ENCODE peak calls at places on chromosomes 5 and 9, in five cellular contexts. One of them, this sample, is unnamed.

GRCh38 chr5:147845618-147846017 is 14.1 kb upstream of the SPINK1 start:
- DNase-seq in T-helper 2 cell: no peak
- DNase-seq in Kasumi-1: no peak
- DNase-seq in fibroblast of mammary gland: no peak
- DNase-seq in NCI-H1092 treated with DMSO at 0.1 percent for 48 hours: no peak
- DNase-seq in this sample: no peak

GRCh38 chr5:36150676-36151433 is 832 bp downstream of the LMBRD2 start:
- DNase-seq in T-helper 2 cell: peak; percentile 22
- DNase-seq in Kasumi-1: peak; percentile 67
- DNase-seq in fibroblast of mammary gland: peak; percentile 59
- DNase-seq in NCI-H1092 treated with DMSO at 0.1 percent for 48 hours: peak; percentile 51
- DNase-seq in this sample: peak; percentile 78

GRCh38 chr5:177049285-177049684 is 26.8 kb downstream of the ZNF346 start:
- DNase-seq in T-helper 2 cell: no peak
- DNase-seq in Kasumi-1: no peak
- DNase-seq in fibroblast of mammary gland: no peak
- DNase-seq in NCI-H1092 treated with DMSO at 0.1 percent for 48 hours: no peak
- DNase-seq in this sample: no peak

GRCh38 chr5:40033411-40033810 is 608.6 kb upstream of the DAB2 start:
- DNase-seq in T-helper 2 cell: no peak
- DNase-seq in Kasumi-1: no peak
- DNase-seq in fibroblast of mammary gland: no peak
- DNase-seq in NCI-H1092 treated with DMSO at 0.1 percent for 48 hours: no peak
- DNase-seq in this sample: no peak

GRCh38 chr9:135655317-135656003 is 7.6 kb upstream of the LCN9 start:
- DNase-seq in T-helper 2 cell: no peak
- DNase-seq in Kasumi-1: no peak
- DNase-seq in fibroblast of mammary gland: no peak
- DNase-seq in NCI-H1092 treated with DMSO at 0.1 percent for 48 hours: no peak
- DNase-seq in this sample: no peak

GRCh38 chr5:15044521-15044920 is 172.9 kb upstream of the ANKH start:
- DNase-seq in T-helper 2 cell: no peak
- DNase-seq in Kasumi-1: no peak
- DNase-seq in fibroblast of mammary gland: no peak
- DNase-seq in NCI-H1092 treated with DMSO at 0.1 percent for 48 hours: no peak
- DNase-seq in this sample: no peak

GRCh38 chr9:93860694-93861658 is 94.2 kb downstream of the BARX1 start:
- DNase-seq in T-helper 2 cell: no peak
- DNase-seq in Kasumi-1: no peak
- DNase-seq in fibroblast of mammary gland: no peak
- DNase-seq in NCI-H1092 treated with DMSO at 0.1 percent for 48 hours: no peak
- DNase-seq in this sample: peak; percentile 60

GRCh38 chr9:127086771-127087170 is 35.7 kb downstream of the ANGPTL2 start:
- DNase-seq in T-helper 2 cell: no peak
- DNase-seq in Kasumi-1: no peak
- DNase-seq in fibroblast of mammary gland: no peak
- DNase-seq in NCI-H1092 treated with DMSO at 0.1 percent for 48 hours: no peak
- DNase-seq in this sample: no peak

GRCh38 chr5:177301503-177302165 is 1.9 kb downstream of the RAB24 start:
- DNase-seq in T-helper 2 cell: no peak
- DNase-seq in Kasumi-1: no peak
- DNase-seq in fibroblast of mammary gland: peak; percentile 30
- DNase-seq in NCI-H1092 treated with DMSO at 0.1 percent for 48 hours: peak; percentile 15
- DNase-seq in this sample: peak; percentile 58

GRCh38 chr5:174448662-174449061 is 275.7 kb upstream of the MSX2 start:
- DNase-seq in T-helper 2 cell: no peak
- DNase-seq in Kasumi-1: no peak
- DNase-seq in fibroblast of mammary gland: no peak
- DNase-seq in NCI-H1092 treated with DMSO at 0.1 percent for 48 hours: no peak
- DNase-seq in this sample: no peak

GRCh38 chr9:114155263-114155966 is at the start of gene COL27A1:
- DNase-seq in T-helper 2 cell: peak; percentile 67
- DNase-seq in Kasumi-1: peak; percentile 57
- DNase-seq in fibroblast of mammary gland: peak; percentile 73
- DNase-seq in NCI-H1092 treated with DMSO at 0.1 percent for 48 hours: peak; percentile 27
- DNase-seq in this sample: peak; percentile 97

GRCh38 chr5:156119692-156120091 is 207.3 kb upstream of the SGCD start:
- DNase-seq in T-helper 2 cell: no peak
- DNase-seq in Kasumi-1: no peak
- DNase-seq in fibroblast of mammary gland: no peak
- DNase-seq in NCI-H1092 treated with DMSO at 0.1 percent for 48 hours: no peak
- DNase-seq in this sample: no peak

GRCh38 chr9:89418112-89418872 is 79.6 kb downstream of the SEMA4D start:
- DNase-seq in T-helper 2 cell: no peak
- DNase-seq in Kasumi-1: no peak
- DNase-seq in fibroblast of mammary gland: no peak
- DNase-seq in NCI-H1092 treated with DMSO at 0.1 percent for 48 hours: peak; percentile 15
- DNase-seq in this sample: no peak

GRCh38 chr5:51495672-51496071 is 112.4 kb downstream of the ISL1 start:
- DNase-seq in T-helper 2 cell: no peak
- DNase-seq in Kasumi-1: no peak
- DNase-seq in fibroblast of mammary gland: no peak
- DNase-seq in NCI-H1092 treated with DMSO at 0.1 percent for 48 hours: no peak
- DNase-seq in this sample: no peak

GRCh38 chr9:36932198-36932597 is 101.9 kb downstream of the PAX5 start:
- DNase-seq in T-helper 2 cell: no peak
- DNase-seq in Kasumi-1: no peak
- DNase-seq in fibroblast of mammary gland: no peak
- DNase-seq in NCI-H1092 treated with DMSO at 0.1 percent for 48 hours: no peak
- DNase-seq in this sample: no peak

GRCh38 chr5:82159014-82159413 is 119.1 kb downstream of the RPS23 start:
- DNase-seq in T-helper 2 cell: no peak
- DNase-seq in Kasumi-1: no peak
- DNase-seq in fibroblast of mammary gland: peak; percentile 87
- DNase-seq in NCI-H1092 treated with DMSO at 0.1 percent for 48 hours: no peak
- DNase-seq in this sample: no peak

GRCh38 chr9:72041775-72042194 is 18.6 kb downstream of the C9orf57 start:
- DNase-seq in T-helper 2 cell: no peak
- DNase-seq in Kasumi-1: no peak
- DNase-seq in fibroblast of mammary gland: peak; percentile 96
- DNase-seq in NCI-H1092 treated with DMSO at 0.1 percent for 48 hours: no peak
- DNase-seq in this sample: no peak

GRCh38 chr9:85700330-85700729 is 41.4 kb downstream of the AGTPBP1 start:
- DNase-seq in T-helper 2 cell: no peak
- DNase-seq in Kasumi-1: no peak
- DNase-seq in fibroblast of mammary gland: no peak
- DNase-seq in NCI-H1092 treated with DMSO at 0.1 percent for 48 hours: no peak
- DNase-seq in this sample: no peak

GRCh38 chr5:103582364-103582763 is 19.8 kb upstream of the NUDT12 start:
- DNase-seq in T-helper 2 cell: no peak
- DNase-seq in Kasumi-1: peak; percentile 68
- DNase-seq in fibroblast of mammary gland: peak; percentile 62
- DNase-seq in NCI-H1092 treated with DMSO at 0.1 percent for 48 hours: peak; percentile 54
- DNase-seq in this sample: peak; percentile 53

GRCh38 chr9:71680189-71680983 is 87.9 kb downstream of the CEMIP2 start:
- DNase-seq in T-helper 2 cell: no peak
- DNase-seq in Kasumi-1: no peak
- DNase-seq in fibroblast of mammary gland: peak; percentile 55
- DNase-seq in NCI-H1092 treated with DMSO at 0.1 percent for 48 hours: no peak
- DNase-seq in this sample: no peak

GRCh38 chr9:124347968-124348358 is 67.3 kb downstream of the PSMB7 start:
- DNase-seq in T-helper 2 cell: no peak
- DNase-seq in Kasumi-1: no peak
- DNase-seq in fibroblast of mammary gland: no peak
- DNase-seq in NCI-H1092 treated with DMSO at 0.1 percent for 48 hours: no peak
- DNase-seq in this sample: no peak

GRCh38 chr5:169106906-169107305 is 194.0 kb downstream of the SLIT3 start:
- DNase-seq in T-helper 2 cell: no peak
- DNase-seq in Kasumi-1: no peak
- DNase-seq in fibroblast of mammary gland: no peak
- DNase-seq in NCI-H1092 treated with DMSO at 0.1 percent for 48 hours: no peak
- DNase-seq in this sample: peak; percentile 63

GRCh38 chr9:102237520-102237919 is 499.1 kb upstream of the GRIN3A start:
- DNase-seq in T-helper 2 cell: no peak
- DNase-seq in Kasumi-1: no peak
- DNase-seq in fibroblast of mammary gland: no peak
- DNase-seq in NCI-H1092 treated with DMSO at 0.1 percent for 48 hours: no peak
- DNase-seq in this sample: no peak

GRCh38 chr5:81165493-81166119 is 67.5 kb upstream of the CKMT2 start:
- DNase-seq in T-helper 2 cell: peak; percentile 27
- DNase-seq in Kasumi-1: peak; percentile 41
- DNase-seq in fibroblast of mammary gland: peak; percentile 60
- DNase-seq in NCI-H1092 treated with DMSO at 0.1 percent for 48 hours: peak; percentile 23
- DNase-seq in this sample: peak; percentile 94

GRCh38 chr9:133907302-133907880 is 84.7 kb downstream of the VAV2 start:
- DNase-seq in T-helper 2 cell: no peak
- DNase-seq in Kasumi-1: no peak
- DNase-seq in fibroblast of mammary gland: no peak
- DNase-seq in NCI-H1092 treated with DMSO at 0.1 percent for 48 hours: no peak
- DNase-seq in this sample: no peak

GRCh38 chr5:146751054-146751453 is 127.5 kb downstream of the PPP2R2B start:
- DNase-seq in T-helper 2 cell: no peak
- DNase-seq in Kasumi-1: no peak
- DNase-seq in fibroblast of mammary gland: no peak
- DNase-seq in NCI-H1092 treated with DMSO at 0.1 percent for 48 hours: peak; percentile 25
- DNase-seq in this sample: no peak

GRCh38 chr9:136615631-136616306 is 46.9 kb upstream of the EGFL7 start:
- DNase-seq in T-helper 2 cell: no peak
- DNase-seq in Kasumi-1: no peak
- DNase-seq in fibroblast of mammary gland: peak; percentile 16
- DNase-seq in NCI-H1092 treated with DMSO at 0.1 percent for 48 hours: no peak
- DNase-seq in this sample: no peak

GRCh38 chr5:87300744-87301143 is 33.1 kb downstream of the RASA1 start:
- DNase-seq in T-helper 2 cell: peak; percentile 30
- DNase-seq in Kasumi-1: peak; percentile 38
- DNase-seq in fibroblast of mammary gland: peak; percentile 96
- DNase-seq in NCI-H1092 treated with DMSO at 0.1 percent for 48 hours: no peak
- DNase-seq in this sample: no peak

GRCh38 chr5:132365213-132365612 is 4.3 kb upstream of the SLC22A5 start:
- DNase-seq in T-helper 2 cell: no peak
- DNase-seq in Kasumi-1: no peak
- DNase-seq in fibroblast of mammary gland: peak; percentile 57
- DNase-seq in NCI-H1092 treated with DMSO at 0.1 percent for 48 hours: no peak
- DNase-seq in this sample: no peak

GRCh38 chr5:14930486-14930885 is 58.9 kb upstream of the ANKH start:
- DNase-seq in T-helper 2 cell: no peak
- DNase-seq in Kasumi-1: no peak
- DNase-seq in fibroblast of mammary gland: no peak
- DNase-seq in NCI-H1092 treated with DMSO at 0.1 percent for 48 hours: no peak
- DNase-seq in this sample: no peak

GRCh38 chr5:1502046-1502736 is 21.6 kb downstream of the LPCAT1 start:
- DNase-seq in T-helper 2 cell: no peak
- DNase-seq in Kasumi-1: no peak
- DNase-seq in fibroblast of mammary gland: no peak
- DNase-seq in NCI-H1092 treated with DMSO at 0.1 percent for 48 hours: no peak
- DNase-seq in this sample: peak; percentile 71

GRCh38 chr5:114191441-114191840 is 170.4 kb upstream of the KCNN2 start:
- DNase-seq in T-helper 2 cell: no peak
- DNase-seq in Kasumi-1: no peak
- DNase-seq in fibroblast of mammary gland: peak; percentile 7
- DNase-seq in NCI-H1092 treated with DMSO at 0.1 percent for 48 hours: no peak
- DNase-seq in this sample: no peak

GRCh38 chr5:179307931-179308471 is 37.3 kb downstream of the ADAMTS2 start:
- DNase-seq in T-helper 2 cell: no peak
- DNase-seq in Kasumi-1: no peak
- DNase-seq in fibroblast of mammary gland: no peak
- DNase-seq in NCI-H1092 treated with DMSO at 0.1 percent for 48 hours: no peak
- DNase-seq in this sample: no peak

GRCh38 chr5:28779161-28779754 is 1740.9 kb upstream of the CDH9 start:
- DNase-seq in T-helper 2 cell: no peak
- DNase-seq in Kasumi-1: peak; percentile 36
- DNase-seq in fibroblast of mammary gland: no peak
- DNase-seq in NCI-H1092 treated with DMSO at 0.1 percent for 48 hours: peak; percentile 68
- DNase-seq in this sample: no peak

GRCh38 chr5:53239301-53239990 is 129.9 kb upstream of the MOCS2 start:
- DNase-seq in T-helper 2 cell: no peak
- DNase-seq in Kasumi-1: no peak
- DNase-seq in fibroblast of mammary gland: peak; percentile 76
- DNase-seq in NCI-H1092 treated with DMSO at 0.1 percent for 48 hours: no peak
- DNase-seq in this sample: no peak

This sample was measured in endodermal cell.